ENCODE peak calls at places on chromosomes 2 and 18, in seven cellular contexts. One of them, this sample, is unnamed.

GRCh38 chr2:167335627-167336026 is 447.3 kb downstream of the XIRP2 start:
- DNase-seq in neural progenitor cell: no peak
- DNase-seq in endodermal cell: no peak
- DNase-seq in cardiac muscle cell: peak; percentile 6
- DNase-seq in OCI-LY7: no peak
- DNase-seq in fibroblast of lung: peak; percentile 78
- DNase-seq in CD4-positive, alpha-beta memory T cell: no peak
- DNase-seq in this sample: no peak

GRCh38 chr2:104378853-104379374 is 475.0 kb upstream of the POU3F3 start:
- DNase-seq in neural progenitor cell: peak; percentile 38
- DNase-seq in endodermal cell: peak; percentile 80
- DNase-seq in cardiac muscle cell: no peak
- DNase-seq in OCI-LY7: peak; percentile 61
- DNase-seq in fibroblast of lung: peak; percentile 72
- DNase-seq in CD4-positive, alpha-beta memory T cell: peak; percentile 27
- DNase-seq in this sample: no peak

GRCh38 chr2:121634354-121635307 is 14.6 kb downstream of the CLASP1 start:
- DNase-seq in neural progenitor cell: no peak
- DNase-seq in endodermal cell: no peak
- DNase-seq in cardiac muscle cell: no peak
- DNase-seq in OCI-LY7: no peak
- DNase-seq in fibroblast of lung: peak; percentile 59
- DNase-seq in CD4-positive, alpha-beta memory T cell: no peak
- DNase-seq in this sample: no peak

GRCh38 chr2:157838442-157839161 is 37.5 kb downstream of the ACVR1 start:
- DNase-seq in neural progenitor cell: peak; percentile 40
- DNase-seq in endodermal cell: peak; percentile 69
- DNase-seq in cardiac muscle cell: peak; percentile 71
- DNase-seq in OCI-LY7: no peak
- DNase-seq in fibroblast of lung: peak; percentile 88
- DNase-seq in CD4-positive, alpha-beta memory T cell: no peak
- DNase-seq in this sample: no peak

GRCh38 chr2:230457073-230457768 is 41.2 kb downstream of the SP100 start:
- DNase-seq in neural progenitor cell: no peak
- DNase-seq in endodermal cell: no peak
- DNase-seq in cardiac muscle cell: no peak
- DNase-seq in OCI-LY7: peak; percentile 26
- DNase-seq in fibroblast of lung: no peak
- DNase-seq in CD4-positive, alpha-beta memory T cell: no peak
- DNase-seq in this sample: no peak

GRCh38 chr18:46628206-46628605 is 28.8 kb downstream of the LOXHD1 start:
- DNase-seq in neural progenitor cell: no peak
- DNase-seq in endodermal cell: no peak
- DNase-seq in cardiac muscle cell: no peak
- DNase-seq in OCI-LY7: no peak
- DNase-seq in fibroblast of lung: no peak
- DNase-seq in CD4-positive, alpha-beta memory T cell: no peak
- DNase-seq in this sample: no peak

GRCh38 chr2:27353762-27354596 is 2.6 kb downstream of the GTF3C2 start:
- DNase-seq in neural progenitor cell: no peak
- DNase-seq in endodermal cell: no peak
- DNase-seq in cardiac muscle cell: peak; percentile 32
- DNase-seq in OCI-LY7: no peak
- DNase-seq in fibroblast of lung: peak; percentile 45
- DNase-seq in CD4-positive, alpha-beta memory T cell: no peak
- DNase-seq in this sample: no peak

GRCh38 chr2:145617906-145618305 is 1098.0 kb upstream of the ZEB2 start:
- DNase-seq in neural progenitor cell: no peak
- DNase-seq in endodermal cell: no peak
- DNase-seq in cardiac muscle cell: peak; percentile 44
- DNase-seq in OCI-LY7: no peak
- DNase-seq in fibroblast of lung: peak; percentile 71
- DNase-seq in CD4-positive, alpha-beta memory T cell: no peak
- DNase-seq in this sample: no peak

GRCh38 chr2:10354399-10354798 is 51.7 kb downstream of the HPCAL1 start:
- DNase-seq in neural progenitor cell: no peak
- DNase-seq in endodermal cell: no peak
- DNase-seq in cardiac muscle cell: no peak
- DNase-seq in OCI-LY7: no peak
- DNase-seq in fibroblast of lung: no peak
- DNase-seq in CD4-positive, alpha-beta memory T cell: no peak
- DNase-seq in this sample: no peak

GRCh38 chr2:100924520-100925451 is 77.3 kb upstream of the RPL31 start:
- DNase-seq in neural progenitor cell: peak; percentile 18
- DNase-seq in endodermal cell: peak; percentile 25
- DNase-seq in cardiac muscle cell: peak; percentile 86
- DNase-seq in OCI-LY7: no peak
- DNase-seq in fibroblast of lung: peak; percentile 95
- DNase-seq in CD4-positive, alpha-beta memory T cell: peak; percentile 45
- DNase-seq in this sample: no peak

DNA sequence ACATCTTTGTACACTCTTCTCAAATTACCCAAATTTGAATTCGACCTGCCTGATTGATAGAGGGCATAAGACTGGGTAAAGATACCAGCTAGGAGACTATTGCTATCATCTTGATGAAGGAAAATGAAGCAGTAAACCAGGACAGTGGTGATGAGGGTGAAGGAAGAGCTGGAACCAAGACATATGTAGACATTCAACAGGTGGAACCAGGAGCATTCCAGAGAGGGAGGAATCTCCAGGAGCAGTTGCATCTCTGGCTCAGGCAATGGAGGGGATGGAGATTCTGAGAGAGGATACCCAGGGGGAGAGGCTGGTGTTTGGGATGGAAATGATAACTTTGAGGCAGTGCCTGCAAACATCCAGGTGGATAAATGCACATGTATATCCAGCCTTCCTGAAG is 41.6 kb downstream of the SDC1 start:
- DNase-seq in neural progenitor cell: no peak
- DNase-seq in endodermal cell: no peak
- DNase-seq in cardiac muscle cell: no peak
- DNase-seq in OCI-LY7: no peak
- DNase-seq in fibroblast of lung: no peak
- DNase-seq in CD4-positive, alpha-beta memory T cell: no peak
- DNase-seq in this sample: no peak
- H3K4me1 ChIP-seq in neural progenitor cell: peaks cover 38% of the 10 kb centered on the region
- H3K4me1 ChIP-seq in endodermal cell: peaks cover 19% of the 10 kb centered on the region
- H3K4me1 ChIP-seq in cardiac muscle cell: peaks cover 21% of the 10 kb centered on the region
- H3K4me1 ChIP-seq in OCI-LY7: no peaks in the 10 kb centered on the region
- H3K4me1 ChIP-seq in fibroblast of lung: peaks cover 3% of the 10 kb centered on the region
- H3K4me1 ChIP-seq in CD4-positive, alpha-beta memory T cell: no peaks in the 10 kb centered on the region
- H3K4me1 ChIP-seq in this sample: no peaks in the 10 kb centered on the region

GRCh38 chr2:98034745-98035144 is 39.0 kb upstream of the TMEM131 start:
- DNase-seq in neural progenitor cell: no peak
- DNase-seq in endodermal cell: peak; percentile 78
- DNase-seq in cardiac muscle cell: no peak
- DNase-seq in OCI-LY7: no peak
- DNase-seq in fibroblast of lung: no peak
- DNase-seq in CD4-positive, alpha-beta memory T cell: no peak
- DNase-seq in this sample: no peak
- H3K4me3 ChIP-seq in neural progenitor cell: no peak overlapping the region
- H3K4me3 ChIP-seq in endodermal cell: no peak overlapping the region
- H3K4me3 ChIP-seq in cardiac muscle cell: no peak overlapping the region
- H3K4me3 ChIP-seq in OCI-LY7: no peak overlapping the region
- H3K4me3 ChIP-seq in fibroblast of lung: no peak overlapping the region
- H3K4me3 ChIP-seq in CD4-positive, alpha-beta memory T cell: no peak overlapping the region
- H3K4me3 ChIP-seq in this sample: no peak overlapping the region

GRCh38 chr2:40161986-40162385 is 289.9 kb downstream of the SLC8A1 start:
- DNase-seq in neural progenitor cell: no peak
- DNase-seq in endodermal cell: no peak
- DNase-seq in cardiac muscle cell: no peak
- DNase-seq in OCI-LY7: no peak
- DNase-seq in fibroblast of lung: no peak
- DNase-seq in CD4-positive, alpha-beta memory T cell: no peak
- DNase-seq in this sample: no peak
- H3K27ac ChIP-seq in neural progenitor cell: no peak overlapping the region
- H3K27ac ChIP-seq in endodermal cell: no peak overlapping the region
- H3K27ac ChIP-seq in cardiac muscle cell: no peak overlapping the region
- H3K27ac ChIP-seq in OCI-LY7: peak overlapping the region; percentile 93
- H3K27ac ChIP-seq in fibroblast of lung: no peak overlapping the region
- H3K27ac ChIP-seq in CD4-positive, alpha-beta memory T cell: no peak overlapping the region
- H3K27ac ChIP-seq in this sample: no peak overlapping the region

GRCh38 chr2:85502720-85503119 is 36.2 kb upstream of the MAT2A start:
- DNase-seq in neural progenitor cell: no peak
- DNase-seq in endodermal cell: no peak
- DNase-seq in cardiac muscle cell: no peak
- DNase-seq in OCI-LY7: no peak
- DNase-seq in fibroblast of lung: no peak
- DNase-seq in CD4-positive, alpha-beta memory T cell: no peak
- DNase-seq in this sample: peak; percentile 41
- H3K4me1 ChIP-seq in neural progenitor cell: no peaks in the 10 kb centered on the region
- H3K4me1 ChIP-seq in endodermal cell: no peaks in the 10 kb centered on the region
- H3K4me1 ChIP-seq in cardiac muscle cell: peaks cover 7% of the 10 kb centered on the region
- H3K4me1 ChIP-seq in OCI-LY7: no peaks in the 10 kb centered on the region
- H3K4me1 ChIP-seq in fibroblast of lung: peaks cover 27% of the 10 kb centered on the region
- H3K4me1 ChIP-seq in CD4-positive, alpha-beta memory T cell: no peaks in the 10 kb centered on the region
- H3K4me1 ChIP-seq in this sample: peaks cover 5% of the 10 kb centered on the region

DNA sequence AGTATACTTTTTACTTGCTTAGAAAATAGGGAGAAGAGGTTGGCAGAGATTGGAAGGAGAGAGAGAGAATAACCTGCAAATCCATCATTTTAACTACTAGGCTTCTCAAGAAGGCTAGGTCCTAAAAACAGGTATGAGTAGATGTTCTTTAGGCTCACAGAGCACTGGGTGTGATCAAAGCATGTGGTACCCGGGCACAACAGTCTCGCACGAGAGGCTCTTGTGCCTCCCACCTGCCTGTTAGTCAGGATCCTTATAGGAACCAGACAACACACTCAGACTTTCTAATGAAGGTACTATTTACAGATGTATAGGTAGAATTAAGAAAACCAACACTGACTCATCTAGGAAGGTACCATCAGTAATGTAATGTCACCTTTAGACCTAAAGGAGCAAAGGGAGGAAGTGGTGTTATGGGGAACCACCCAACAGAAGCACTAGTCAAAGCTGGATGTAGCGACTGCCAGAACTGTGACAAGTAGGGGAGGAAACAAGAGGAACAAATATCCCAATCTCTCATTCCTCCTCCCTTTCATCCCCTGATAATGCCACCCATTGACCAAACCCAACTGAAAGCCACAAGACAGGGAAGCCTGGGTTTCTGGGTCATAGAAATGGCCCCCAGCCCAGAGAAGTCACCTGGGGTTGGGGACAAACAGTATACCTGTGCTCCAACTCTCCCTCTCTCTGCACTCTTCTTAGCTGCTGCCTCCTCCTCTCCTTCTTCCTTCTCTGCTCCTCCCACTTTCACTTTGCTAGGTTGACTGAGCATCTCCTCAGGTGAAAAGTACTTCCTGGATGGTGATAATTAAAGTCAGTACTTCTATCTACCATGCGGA is 16.0 kb upstream of the MARCHF4 start:
- DNase-seq in neural progenitor cell: no peak
- DNase-seq in endodermal cell: no peak
- DNase-seq in cardiac muscle cell: no peak
- DNase-seq in OCI-LY7: no peak
- DNase-seq in fibroblast of lung: no peak
- DNase-seq in CD4-positive, alpha-beta memory T cell: peak; percentile 41
- DNase-seq in this sample: no peak
- H3K4me3 ChIP-seq in neural progenitor cell: no peak overlapping the region
- H3K4me3 ChIP-seq in endodermal cell: no peak overlapping the region
- H3K4me3 ChIP-seq in cardiac muscle cell: no peak overlapping the region
- H3K4me3 ChIP-seq in OCI-LY7: no peak overlapping the region
- H3K4me3 ChIP-seq in fibroblast of lung: no peak overlapping the region
- H3K4me3 ChIP-seq in CD4-positive, alpha-beta memory T cell: no peak overlapping the region
- H3K4me3 ChIP-seq in this sample: no peak overlapping the region

DNA sequence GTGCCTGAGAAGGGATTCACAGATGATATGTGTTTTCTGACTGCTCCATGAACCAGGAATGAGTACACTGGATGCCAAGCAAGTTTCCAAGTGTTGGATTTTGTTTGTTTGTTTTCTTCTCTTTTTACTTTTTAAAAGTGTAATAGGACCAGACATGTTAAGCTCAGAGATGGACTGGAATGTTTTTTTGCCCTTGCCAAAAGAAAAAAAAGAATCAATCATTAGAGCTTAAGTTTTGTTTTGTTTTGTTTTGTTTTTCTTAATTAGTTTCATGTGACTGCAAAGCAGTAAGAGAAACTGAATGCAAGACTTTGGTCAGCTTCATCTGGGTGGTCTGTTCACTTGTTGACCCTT is 42.5 kb upstream of the SLC1A4 start:
- DNase-seq in neural progenitor cell: no peak
- DNase-seq in endodermal cell: no peak
- DNase-seq in cardiac muscle cell: no peak
- DNase-seq in OCI-LY7: no peak
- DNase-seq in fibroblast of lung: no peak
- DNase-seq in CD4-positive, alpha-beta memory T cell: no peak
- DNase-seq in this sample: no peak
- H3K27ac ChIP-seq in neural progenitor cell: no peak overlapping the region
- H3K27ac ChIP-seq in endodermal cell: no peak overlapping the region
- H3K27ac ChIP-seq in cardiac muscle cell: no peak overlapping the region
- H3K27ac ChIP-seq in OCI-LY7: peak overlapping the region; percentile 84
- H3K27ac ChIP-seq in fibroblast of lung: no peak overlapping the region
- H3K27ac ChIP-seq in CD4-positive, alpha-beta memory T cell: peak overlapping the region; percentile 44
- H3K27ac ChIP-seq in this sample: no peak overlapping the region

GRCh38 chr2:224931956-224932355 is 110.3 kb downstream of the DOCK10 start:
- DNase-seq in neural progenitor cell: no peak
- DNase-seq in endodermal cell: no peak
- DNase-seq in cardiac muscle cell: no peak
- DNase-seq in OCI-LY7: no peak
- DNase-seq in fibroblast of lung: no peak
- DNase-seq in CD4-positive, alpha-beta memory T cell: no peak
- DNase-seq in this sample: no peak

GRCh38 chr2:224930990-224931389 is 111.3 kb downstream of the DOCK10 start:
- DNase-seq in neural progenitor cell: no peak
- DNase-seq in endodermal cell: no peak
- DNase-seq in cardiac muscle cell: no peak
- DNase-seq in OCI-LY7: peak; percentile 37
- DNase-seq in fibroblast of lung: no peak
- DNase-seq in CD4-positive, alpha-beta memory T cell: no peak
- DNase-seq in this sample: no peak

GRCh38 chr2:224930124-224930523 is 112.1 kb downstream of the DOCK10 start:
- DNase-seq in neural progenitor cell: no peak
- DNase-seq in endodermal cell: no peak
- DNase-seq in cardiac muscle cell: no peak
- DNase-seq in OCI-LY7: no peak
- DNase-seq in fibroblast of lung: peak; percentile 37
- DNase-seq in CD4-positive, alpha-beta memory T cell: peak; percentile 63
- DNase-seq in this sample: no peak

GRCh38 chr2:224927671-224928173 is 114.5 kb downstream of the DOCK10 start:
- DNase-seq in neural progenitor cell: no peak
- DNase-seq in endodermal cell: no peak
- DNase-seq in cardiac muscle cell: peak; percentile 32
- DNase-seq in OCI-LY7: no peak
- DNase-seq in fibroblast of lung: peak; percentile 85
- DNase-seq in CD4-positive, alpha-beta memory T cell: peak; percentile 83
- DNase-seq in this sample: peak; percentile 45

GRCh38 chr2:224929512-224929911 is 112.8 kb downstream of the DOCK10 start:
- DNase-seq in neural progenitor cell: no peak
- DNase-seq in endodermal cell: no peak
- DNase-seq in cardiac muscle cell: no peak
- DNase-seq in OCI-LY7: no peak
- DNase-seq in fibroblast of lung: no peak
- DNase-seq in CD4-positive, alpha-beta memory T cell: no peak
- DNase-seq in this sample: no peak
- H3K4me1 ChIP-seq in neural progenitor cell: peaks cover 12% of the 10 kb centered on the region
- H3K4me1 ChIP-seq in endodermal cell: no peaks in the 10 kb centered on the region
- H3K4me1 ChIP-seq in cardiac muscle cell: peaks cover 14% of the 10 kb centered on the region
- H3K4me1 ChIP-seq in OCI-LY7: peaks cover 26% of the 10 kb centered on the region
- H3K4me1 ChIP-seq in fibroblast of lung: peaks cover 19% of the 10 kb centered on the region
- H3K4me1 ChIP-seq in CD4-positive, alpha-beta memory T cell: peaks cover 100% of the 10 kb centered on the region
- H3K4me1 ChIP-seq in this sample: peaks cover 67% of the 10 kb centered on the region

GRCh38 chr2:32228181-32228580 is 36.5 kb downstream of the NLRC4 start:
- DNase-seq in neural progenitor cell: no peak
- DNase-seq in endodermal cell: no peak
- DNase-seq in cardiac muscle cell: no peak
- DNase-seq in OCI-LY7: no peak
- DNase-seq in fibroblast of lung: no peak
- DNase-seq in CD4-positive, alpha-beta memory T cell: no peak
- DNase-seq in this sample: no peak
- H3K4me3 ChIP-seq in neural progenitor cell: no peak overlapping the region
- H3K4me3 ChIP-seq in endodermal cell: no peak overlapping the region
- H3K4me3 ChIP-seq in cardiac muscle cell: no peak overlapping the region
- H3K4me3 ChIP-seq in OCI-LY7: no peak overlapping the region
- H3K4me3 ChIP-seq in fibroblast of lung: no peak overlapping the region
- H3K4me3 ChIP-seq in CD4-positive, alpha-beta memory T cell: no peak overlapping the region
- H3K4me3 ChIP-seq in this sample: no peak overlapping the region